ENCODE peak calls at places on chromosomes 4 and X, in six cellular contexts. One of them, this sample, is unnamed.

GRCh38 chr4:2085496-2085901 is 26.4 kb downstream of the NAT8L start:
- DNase-seq in H9: peak
- DNase-seq in mesenchymal stem cell: no peak
- DNase-seq in H1: peak
- DNase-seq in neuronal stem cell: no peak
- DNase-seq in trophoblast cell: no peak
- DNase-seq in this sample: no peak

GRCh38 chrX:12011075-12011474 is 127.2 kb upstream of the FRMPD4 start:
- DNase-seq in H9: no peak
- DNase-seq in mesenchymal stem cell: peak
- DNase-seq in H1: no peak
- DNase-seq in neuronal stem cell: no peak
- DNase-seq in trophoblast cell: peak
- DNase-seq in this sample: peak

GRCh38 chr4:61828960-61829359 is 628.8 kb downstream of the ADGRL3 start:
- DNase-seq in H9: no peak
- DNase-seq in mesenchymal stem cell: no peak
- DNase-seq in H1: no peak
- DNase-seq in neuronal stem cell: no peak
- DNase-seq in trophoblast cell: no peak
- DNase-seq in this sample: no peak

GRCh38 chr4:123517971-123518370 is 121.4 kb downstream of the SPRY1 start:
- DNase-seq in H9: no peak
- DNase-seq in mesenchymal stem cell: no peak
- DNase-seq in H1: no peak
- DNase-seq in neuronal stem cell: no peak
- DNase-seq in trophoblast cell: no peak
- DNase-seq in this sample: peak

GRCh38 chrX:75547783-75548182 is 24.9 kb upstream of the ZDHHC15 start:
- DNase-seq in H9: no peak
- DNase-seq in mesenchymal stem cell: no peak
- DNase-seq in H1: no peak
- DNase-seq in neuronal stem cell: no peak
- DNase-seq in trophoblast cell: no peak
- DNase-seq in this sample: no peak

GRCh38 chr4:83138979-83139378 is 24.4 kb upstream of the PLAC8 start:
- DNase-seq in H9: no peak
- DNase-seq in mesenchymal stem cell: no peak
- DNase-seq in H1: no peak
- DNase-seq in neuronal stem cell: no peak
- DNase-seq in trophoblast cell: no peak
- DNase-seq in this sample: no peak

GRCh38 chrX:138871739-138872138 is 160.2 kb upstream of the FGF13 start:
- DNase-seq in H9: no peak
- DNase-seq in mesenchymal stem cell: no peak
- DNase-seq in H1: no peak
- DNase-seq in neuronal stem cell: no peak
- DNase-seq in trophoblast cell: no peak
- DNase-seq in this sample: no peak

GRCh38 chr4:13627185-13627605 is 330 bp downstream of the BOD1L1 start:
- DNase-seq in H9: peak
- DNase-seq in mesenchymal stem cell: peak
- DNase-seq in H1: no peak
- DNase-seq in neuronal stem cell: peak
- DNase-seq in trophoblast cell: peak
- DNase-seq in this sample: no peak

GRCh38 chr4:4521767-4522166 is 20.1 kb downstream of the STX18 start:
- DNase-seq in H9: no peak
- DNase-seq in mesenchymal stem cell: no peak
- DNase-seq in H1: no peak
- DNase-seq in neuronal stem cell: no peak
- DNase-seq in trophoblast cell: no peak
- DNase-seq in this sample: no peak

GRCh38 chr4:100880012-100880411 is 362.2 kb upstream of the EMCN start:
- DNase-seq in H9: no peak
- DNase-seq in mesenchymal stem cell: no peak
- DNase-seq in H1: no peak
- DNase-seq in neuronal stem cell: no peak
- DNase-seq in trophoblast cell: no peak
- DNase-seq in this sample: no peak

GRCh38 chr4:140092094-140092820 is 61.7 kb downstream of the MAML3 start:
- DNase-seq in H9: peak
- DNase-seq in mesenchymal stem cell: peak
- DNase-seq in H1: peak
- DNase-seq in neuronal stem cell: peak
- DNase-seq in trophoblast cell: no peak
- DNase-seq in this sample: no peak

GRCh38 chrX:85836868-85837267 is 210.5 kb downstream of the CHM start:
- DNase-seq in H9: no peak
- DNase-seq in mesenchymal stem cell: no peak
- DNase-seq in H1: no peak
- DNase-seq in neuronal stem cell: no peak
- DNase-seq in trophoblast cell: no peak
- DNase-seq in this sample: peak

GRCh38 chrX:16946971-16947562 is 609 bp downstream of the REPS2 start:
- DNase-seq in H9: no peak
- DNase-seq in mesenchymal stem cell: no peak
- DNase-seq in H1: no peak
- DNase-seq in neuronal stem cell: no peak
- DNase-seq in trophoblast cell: no peak
- DNase-seq in this sample: no peak

GRCh38 chr4:184475096-184475461 is 729 bp upstream of the IRF2 start:
- DNase-seq in H9: peak
- DNase-seq in mesenchymal stem cell: peak
- DNase-seq in H1: no peak
- DNase-seq in neuronal stem cell: peak
- DNase-seq in trophoblast cell: peak
- DNase-seq in this sample: peak

GRCh38 chr4:143653031-143653430 is 47.4 kb downstream of the FREM3 start:
- DNase-seq in H9: no peak
- DNase-seq in mesenchymal stem cell: no peak
- DNase-seq in H1: no peak
- DNase-seq in neuronal stem cell: no peak
- DNase-seq in trophoblast cell: no peak
- DNase-seq in this sample: no peak

GRCh38 chrX:151985955-151986354 is 11.5 kb upstream of the GABRE start:
- DNase-seq in H9: no peak
- DNase-seq in mesenchymal stem cell: peak
- DNase-seq in H1: no peak
- DNase-seq in neuronal stem cell: no peak
- DNase-seq in trophoblast cell: no peak
- DNase-seq in this sample: peak

GRCh38 chr4:156754832-156755570 is 216.6 kb downstream of the PDGFC start:
- DNase-seq in H9: no peak
- DNase-seq in mesenchymal stem cell: no peak
- DNase-seq in H1: no peak
- DNase-seq in neuronal stem cell: no peak
- DNase-seq in trophoblast cell: no peak
- DNase-seq in this sample: no peak

GRCh38 chr4:100428051-100428450 is 89.8 kb downstream of the EMCN start:
- DNase-seq in H9: no peak
- DNase-seq in mesenchymal stem cell: peak
- DNase-seq in H1: no peak
- DNase-seq in neuronal stem cell: no peak
- DNase-seq in trophoblast cell: no peak
- DNase-seq in this sample: peak

GRCh38 chr4:105246712-105247111 is 100.0 kb downstream of the TET2 start:
- DNase-seq in H9: no peak
- DNase-seq in mesenchymal stem cell: peak
- DNase-seq in H1: no peak
- DNase-seq in neuronal stem cell: no peak
- DNase-seq in trophoblast cell: no peak
- DNase-seq in this sample: peak

GRCh38 chr4:98615991-98616390 is 42.4 kb downstream of the TSPAN5 start:
- DNase-seq in H9: no peak
- DNase-seq in mesenchymal stem cell: no peak
- DNase-seq in H1: no peak
- DNase-seq in neuronal stem cell: no peak
- DNase-seq in trophoblast cell: no peak
- DNase-seq in this sample: no peak

GRCh38 chr4:98620087-98620784 is 38.2 kb downstream of the TSPAN5 start:
- DNase-seq in H9: peak
- DNase-seq in mesenchymal stem cell: no peak
- DNase-seq in H1: no peak
- DNase-seq in neuronal stem cell: no peak
- DNase-seq in trophoblast cell: no peak
- DNase-seq in this sample: no peak

GRCh38 chr4:98614655-98615054 is 43.8 kb downstream of the TSPAN5 start:
- DNase-seq in H9: no peak
- DNase-seq in mesenchymal stem cell: no peak
- DNase-seq in H1: no peak
- DNase-seq in neuronal stem cell: no peak
- DNase-seq in trophoblast cell: no peak
- DNase-seq in this sample: no peak

GRCh38 chr4:98619197-98619596 is 39.2 kb downstream of the TSPAN5 start:
- DNase-seq in H9: no peak
- DNase-seq in mesenchymal stem cell: no peak
- DNase-seq in H1: no peak
- DNase-seq in neuronal stem cell: no peak
- DNase-seq in trophoblast cell: no peak
- DNase-seq in this sample: no peak

DNA sequence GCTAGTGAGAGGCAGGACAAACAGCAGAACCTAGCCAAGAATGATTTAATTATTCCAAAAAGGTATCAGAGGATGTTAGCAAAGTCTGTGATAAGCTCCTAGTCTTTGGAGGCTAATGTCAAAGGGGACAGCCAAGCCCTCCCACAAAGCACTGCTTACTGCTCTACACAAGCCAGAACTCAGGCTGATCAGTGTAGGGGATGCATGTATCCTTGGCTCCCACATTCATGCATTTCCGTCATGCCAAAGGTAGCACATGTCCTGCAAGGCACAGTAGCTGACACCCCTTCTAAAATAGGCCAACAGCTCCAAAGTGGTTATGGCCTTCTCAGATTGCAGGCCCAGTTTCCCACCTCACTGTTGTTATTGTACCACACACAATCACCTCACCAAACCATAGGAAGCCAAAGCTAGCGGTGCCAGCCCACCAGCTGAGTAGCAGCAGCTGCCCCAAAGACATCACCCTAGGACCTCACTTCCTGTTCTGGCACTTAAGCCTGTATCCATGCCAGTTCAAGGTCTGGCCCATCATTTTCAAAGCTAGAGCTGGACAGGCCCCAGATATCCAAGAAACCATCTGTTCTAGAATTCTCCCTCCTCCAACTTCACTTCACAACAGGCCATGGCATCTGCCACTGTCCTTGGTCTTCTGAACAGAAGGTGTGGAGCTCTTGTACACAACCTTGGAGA is 40.9 kb downstream of the TSPAN5 start:
- DNase-seq in H9: no peak
- DNase-seq in mesenchymal stem cell: no peak
- DNase-seq in H1: no peak
- DNase-seq in neuronal stem cell: no peak
- DNase-seq in trophoblast cell: no peak
- DNase-seq in this sample: no peak
- H4K91ac ChIP-seq in H9: no peak
- H4K91ac ChIP-seq in mesenchymal stem cell: peak
- H4K91ac ChIP-seq in H1: peak
- H4K91ac ChIP-seq in neuronal stem cell: no peak
- H4K91ac ChIP-seq in trophoblast cell: no peak
- H4K91ac ChIP-seq in this sample: no peak

DNA sequence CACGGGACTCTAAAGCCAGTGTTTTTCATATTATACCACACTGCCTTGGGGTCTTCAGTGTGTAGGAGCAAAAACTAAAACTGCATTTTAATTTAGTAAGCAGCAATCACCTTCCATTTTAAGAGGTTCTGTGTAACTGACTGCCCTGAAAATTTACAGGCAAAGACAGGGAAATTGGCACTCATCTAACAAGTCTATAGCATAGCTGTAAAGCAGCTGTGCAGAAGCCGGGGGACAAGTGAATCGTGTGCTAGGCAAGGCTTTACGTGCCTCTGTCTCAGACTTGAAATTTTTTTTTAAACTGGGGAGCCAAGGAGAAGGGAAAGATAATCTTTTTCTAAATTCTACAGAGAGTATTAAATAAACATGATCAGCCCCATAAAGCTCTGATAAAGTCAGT is 39.7 kb downstream of the TSPAN5 start:
- DNase-seq in H9: no peak
- DNase-seq in mesenchymal stem cell: no peak
- DNase-seq in H1: no peak
- DNase-seq in neuronal stem cell: no peak
- DNase-seq in trophoblast cell: no peak
- DNase-seq in this sample: no peak
- H4K91ac ChIP-seq in H9: no peak
- H4K91ac ChIP-seq in mesenchymal stem cell: no peak
- H4K91ac ChIP-seq in H1: no peak
- H4K91ac ChIP-seq in neuronal stem cell: no peak
- H4K91ac ChIP-seq in trophoblast cell: no peak
- H4K91ac ChIP-seq in this sample: no peak

GRCh38 chr4:14679906-14680305 is 322.4 kb upstream of the CPEB2 start:
- DNase-seq in H9: no peak
- DNase-seq in mesenchymal stem cell: no peak
- DNase-seq in H1: no peak
- DNase-seq in neuronal stem cell: no peak
- DNase-seq in trophoblast cell: no peak
- DNase-seq in this sample: no peak
- H4K91ac ChIP-seq in H9: no peak
- H4K91ac ChIP-seq in mesenchymal stem cell: no peak
- H4K91ac ChIP-seq in H1: no peak
- H4K91ac ChIP-seq in neuronal stem cell: no peak
- H4K91ac ChIP-seq in trophoblast cell: no peak
- H4K91ac ChIP-seq in this sample: no peak

GRCh38 chr4:186939766-186940165 is 216.1 kb upstream of the FAT1 start:
- DNase-seq in H9: no peak
- DNase-seq in mesenchymal stem cell: no peak
- DNase-seq in H1: no peak
- DNase-seq in neuronal stem cell: no peak
- DNase-seq in trophoblast cell: no peak
- DNase-seq in this sample: no peak

GRCh38 chr4:186942745-186943606 is 219.3 kb upstream of the FAT1 start:
- DNase-seq in H9: no peak
- DNase-seq in mesenchymal stem cell: peak
- DNase-seq in H1: no peak
- DNase-seq in neuronal stem cell: no peak
- DNase-seq in trophoblast cell: no peak
- DNase-seq in this sample: peak

GRCh38 chr4:186943607-186943908 is 219.9 kb upstream of the FAT1 start:
- DNase-seq in H9: no peak
- DNase-seq in mesenchymal stem cell: no peak
- DNase-seq in H1: no peak
- DNase-seq in neuronal stem cell: no peak
- DNase-seq in trophoblast cell: no peak
- DNase-seq in this sample: no peak

GRCh38 chr4:186939226-186939625 is 215.6 kb upstream of the FAT1 start:
- DNase-seq in H9: no peak
- DNase-seq in mesenchymal stem cell: no peak
- DNase-seq in H1: no peak
- DNase-seq in neuronal stem cell: no peak
- DNase-seq in trophoblast cell: no peak
- DNase-seq in this sample: no peak

DNA sequence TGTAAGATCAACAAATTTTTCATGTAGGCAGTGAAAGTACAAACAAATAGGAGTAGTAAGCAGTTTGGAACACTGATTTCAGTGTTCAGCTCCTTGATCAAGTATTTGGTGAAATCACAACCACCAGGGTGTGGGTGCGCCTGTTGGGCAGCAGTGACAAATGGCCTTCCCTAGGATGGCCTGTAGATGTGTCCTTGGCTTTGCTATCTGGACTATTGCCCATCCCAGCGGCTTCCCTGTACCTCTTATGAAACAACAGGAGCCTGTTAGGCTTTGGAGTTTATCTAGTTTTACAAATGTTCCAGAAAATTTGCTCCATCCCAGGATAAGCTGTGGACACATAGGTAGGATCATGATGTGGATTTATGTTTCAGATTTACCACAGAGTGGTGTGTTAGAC is 216.8 kb upstream of the FAT1 start:
- DNase-seq in H9: no peak
- DNase-seq in mesenchymal stem cell: no peak
- DNase-seq in H1: no peak
- DNase-seq in neuronal stem cell: no peak
- DNase-seq in trophoblast cell: no peak
- DNase-seq in this sample: no peak
- H4K91ac ChIP-seq in H9: no peak
- H4K91ac ChIP-seq in mesenchymal stem cell: no peak
- H4K91ac ChIP-seq in H1: no peak
- H4K91ac ChIP-seq in neuronal stem cell: no peak
- H4K91ac ChIP-seq in trophoblast cell: no peak
- H4K91ac ChIP-seq in this sample: no peak

This sample was measured in IMR-90.